ENCODE peak calls at places on chromosomes 7 and 10, in six cellular contexts. V, R, U, H, X and S are unnamed samples.

GRCh38 chr10:68202965-68203358 is 29.0 kb downstream of the ATOH7 start:
- DNase-seq in V (peak; percentile 72), R (no peak), U (peak; percentile 41), H (no peak), X (no peak), S (no peak)

GRCh38 chr7:135979674-135980660 is 2.8 kb upstream of the MTPN start:
- DNase-seq in V (peak; percentile 67), R (no peak), U (peak; percentile 64), H (no peak), X (no peak), S (no peak)

GRCh38 chr10:18216482-18216881 is 76.3 kb downstream of the CACNB2 start:
- DNase-seq in V (no peak), R (no peak), U (peak; percentile 63), H (no peak), X (peak; percentile 3), S (no peak)

GRCh38 chr10:306654-307185 is 171.5 kb downstream of the ZMYND11 start:
- DNase-seq in V (no peak), R (no peak), U (no peak), H (no peak), X (no peak), S (no peak)

GRCh38 chr10:79142064-79142491 is 73.3 kb downstream of the ZMIZ1 start:
- DNase-seq in V (peak; percentile 94), R (no peak), U (peak; percentile 54), H (no peak), X (no peak), S (no peak)

GRCh38 chr10:4257939-4258465 is 473.0 kb upstream of the KLF6 start:
- DNase-seq in V (no peak), R (no peak), U (no peak), H (no peak), X (no peak), S (no peak)

GRCh38 chr10:63718453-63718852 is 197.3 kb downstream of the REEP3 start:
- DNase-seq in V (no peak), R (no peak), U (no peak), H (no peak), X (no peak), S (no peak)

GRCh38 chr10:13356392-13356791 is 8.3 kb upstream of the SEPHS1 start:
- DNase-seq in V (no peak), R (no peak), U (no peak), H (no peak), X (no peak), S (no peak)

GRCh38 chr10:34994565-34995142 is 95.5 kb downstream of the CUL2 start:
- DNase-seq in V (peak; percentile 88), R (peak; percentile 9), U (peak; percentile 90), H (peak; percentile 55), X (peak; percentile 55), S (peak; percentile 3)

GRCh38 chr7:34875481-34875880 is 161.8 kb downstream of the DPY19L1 start:
- DNase-seq in V (no peak), R (no peak), U (no peak), H (no peak), X (no peak), S (no peak)

GRCh38 chr7:77327067-77327931 is 88.8 kb downstream of the GSAP start:
- DNase-seq in V (peak; percentile 34), R (no peak), U (peak; percentile 89), H (peak; percentile 32), X (no peak), S (no peak)

GRCh38 chr10:955127-955819 is 23.8 kb upstream of the LARP4B start:
- DNase-seq in V (no peak), R (no peak), U (no peak), H (no peak), X (no peak), S (no peak)

GRCh38 chr10:72259491-72260214 is 14.1 kb upstream of the DDIT4 start:
- DNase-seq in V (peak; percentile 29), R (no peak), U (peak; percentile 83), H (no peak), X (no peak), S (no peak)

GRCh38 chr7:2934211-2934731 is 90.2 kb upstream of the GNA12 start:
- DNase-seq in V (peak; percentile 79), R (no peak), U (peak; percentile 38), H (no peak), X (no peak), S (no peak)

GRCh38 chr10:121185816-121186215 is 334.7 kb downstream of the WDR11 start:
- DNase-seq in V (no peak), R (no peak), U (no peak), H (no peak), X (no peak), S (no peak)

GRCh38 chr10:69457771-69458237 is 6.5 kb downstream of the TSPAN15 start:
- DNase-seq in V (no peak), R (no peak), U (no peak), H (no peak), X (no peak), S (no peak)

GRCh38 chr10:118840071-118840775 is 85.5 kb upstream of the CACUL1 start:
- DNase-seq in V (no peak), R (no peak), U (peak; percentile 8), H (no peak), X (no peak), S (no peak)

GRCh38 chr10:60958892-60959601 is 15.1 kb upstream of the RHOBTB1 start:
- DNase-seq in V (peak; percentile 60), R (no peak), U (peak; percentile 48), H (no peak), X (no peak), S (no peak)

GRCh38 chr7:131039836-131040235 is 287.8 kb upstream of the MKLN1 start:
- DNase-seq in V (no peak), R (no peak), U (no peak), H (no peak), X (no peak), S (no peak)

GRCh38 chr7:66339141-66339540 is 134.0 kb downstream of the TPST1 start:
- DNase-seq in V (no peak), R (no peak), U (no peak), H (no peak), X (no peak), S (no peak)

GRCh38 chr10:75202321-75203096 is 8.1 kb upstream of the VDAC2 start:
- DNase-seq in V (peak; percentile 46), R (no peak), U (peak; percentile 75), H (peak; percentile 54), X (no peak), S (no peak)

GRCh38 chr10:25174461-25175230 is at the start of gene GPR158:
- DNase-seq in V (peak; percentile 97), R (no peak), U (peak; percentile 99), H (peak; percentile 91), X (peak; percentile 78), S (peak; percentile 25)

GRCh38 chr7:105136221-105136620 is 122.2 kb downstream of the KMT2E start:
- DNase-seq in V (no peak), R (no peak), U (no peak), H (no peak), X (no peak), S (no peak)

GRCh38 chr10:129522041-129522585 is 55.1 kb downstream of the MGMT start:
- DNase-seq in V (no peak), R (no peak), U (no peak), H (no peak), X (no peak), S (no peak)

GRCh38 chr7:85021090-85021704 is 165.7 kb downstream of the SEMA3D start:
- DNase-seq in V (no peak), R (no peak), U (peak; percentile 44), H (no peak), X (no peak), S (no peak)

GRCh38 chr7:143003393-143004051 is 23.4 kb downstream of the OR9A2 start:
- DNase-seq in V (peak; percentile 8), R (peak; percentile 6), U (peak; percentile 69), H (no peak), X (peak; percentile 68), S (peak; percentile 7)

GRCh38 chr7:142063551-142064442 is 47.7 kb upstream of the MGAM2 start:
- DNase-seq in V (no peak), R (no peak), U (no peak), H (no peak), X (no peak), S (no peak)

GRCh38 chr10:70974351-70974901 is 86.1 kb upstream of the PCBD1 start:
- DNase-seq in V (peak; percentile 42), R (no peak), U (no peak), H (no peak), X (no peak), S (no peak)

GRCh38 chr10:633279-634245 is 55.9 kb downstream of the DIP2C start:
- DNase-seq in V (peak; percentile 18), R (no peak), U (no peak), H (peak; percentile 53), X (peak; percentile 30), S (no peak)

GRCh38 chr10:5948999-5949759 is 28.2 kb downstream of the IL15RA start:
- DNase-seq in V (peak; percentile 37), R (no peak), U (peak; percentile 83), H (peak; percentile 77), X (no peak), S (no peak)

GRCh38 chr7:77954773-77955562 is 156.4 kb downstream of the PHTF2 start:
- DNase-seq in V (no peak), R (no peak), U (peak; percentile 2), H (no peak), X (peak; percentile 59), S (no peak)

GRCh38 chr10:45551387-45551786 is 121.2 kb downstream of the ZFAND4 start:
- DNase-seq in V (no peak), R (no peak), U (no peak), H (no peak), X (no peak), S (no peak)